ENCODE peak calls at places on chromosomes 12 and 14, in four cellular contexts. O is K562, V is WTC11, D is SK-N-SH. K is an unnamed sample.

GRCh38 chr12:95848575-95849388 is 10.0 kb upstream of the SNRPF start:
- DNase-seq in O (no peak), D (peak; percentile 47), V (no peak), K (peak; percentile 51)

GRCh38 chr12:52090291-52090690 is 10.8 kb downstream of the SMIM41 start:
- DNase-seq in D (peak; percentile 8), O (peak; percentile 3), V (no peak), K (no peak)

GRCh38 chr12:123721245-123721644 is 9.1 kb downstream of the ATP6V0A2 start:
- DNase-seq in O (no peak), V (no peak), D (no peak), K (peak; percentile 9)

GRCh38 chr14:22264759-22265158 is 324.3 kb downstream of the DAD1 start:
- DNase-seq in V (no peak), O (no peak), D (no peak), K (no peak)

GRCh38 chr14:99755068-99755405 is 38.2 kb upstream of the EML1 start:
- DNase-seq in D (no peak), V (no peak), O (no peak), K (no peak)

GRCh38 chr14:102490456-102490855 is 19.1 kb downstream of the ANKRD9 start:
- DNase-seq in O (no peak), D (peak; percentile 30), V (no peak), K (no peak)

GRCh38 chr14:104082807-104083206 is 2.7 kb upstream of the ASPG start:
- DNase-seq in D (peak; percentile 39), O (no peak), V (no peak), K (no peak)

GRCh38 chr12:42039146-42039545 is 105.5 kb downstream of the GXYLT1 start:
- DNase-seq in O (no peak), V (no peak), D (no peak), K (no peak)

GRCh38 chr12:22700126-22700525 is 75.2 kb downstream of the ETNK1 start:
- DNase-seq in D (no peak), V (no peak), O (no peak), K (no peak)

GRCh38 chr14:90664911-90665695 is 151.1 kb downstream of the TTC7B start:
- DNase-seq in D (no peak), V (no peak), O (no peak), K (no peak)

GRCh38 chr12:10065241-10065640 is 33.5 kb downstream of the CLEC1A start:
- DNase-seq in D (no peak), V (no peak), O (no peak), K (no peak)

GRCh38 chr12:55718650-55719275 is 1.4 kb upstream of the RDH5 start:
- DNase-seq in D (no peak), O (no peak), V (no peak), K (no peak)

GRCh38 chr12:52156757-52157565 is 34.9 kb downstream of the KRT80 start:
- DNase-seq in V (peak; percentile 94), O (peak; percentile 86), D (peak; percentile 92), K (peak; percentile 41)

GRCh38 chr12:131415781-131416180 is 295.1 kb upstream of the SFSWAP start:
- DNase-seq in D (peak; percentile 49), O (peak; percentile 96), V (no peak), K (no peak)

GRCh38 chr12:76713130-76713529 is 50.8 kb upstream of the ZDHHC17 start:
- DNase-seq in O (no peak), D (no peak), V (peak; percentile 21), K (peak; percentile 16)

GRCh38 chr12:84638811-84639368 is 273.7 kb downstream of the SLC6A15 start:
- DNase-seq in V (no peak), D (no peak), O (no peak), K (no peak)

GRCh38 chr12:46242569-46242968 is 26.3 kb downstream of the SLC38A1 start:
- DNase-seq in V (no peak), D (no peak), O (no peak), K (no peak)

GRCh38 chr12:79023261-79023660 is 158.7 kb downstream of the SYT1 start:
- DNase-seq in D (peak; percentile 1), O (no peak), V (no peak), K (no peak)

GRCh38 chr14:37779480-37779879 is 184.1 kb downstream of the TTC6 start:
- DNase-seq in V (no peak), O (no peak), D (no peak), K (no peak)

GRCh38 chr14:37776791-37777499 is 181.5 kb downstream of the TTC6 start:
- DNase-seq in O (no peak), V (no peak), D (no peak), K (peak; percentile 39)

GRCh38 chr14:37778135-37778943 is 182.9 kb downstream of the TTC6 start:
- DNase-seq in D (no peak), O (no peak), V (no peak), K (no peak)
- TF ChIP-seq FOXJ3 in D (no peak), O (no peak), V (no peak), K (no peak)

GRCh38 chr12:57188090-57188425 is 28.5 kb upstream of the NXPH4 start:
- DNase-seq in V (no peak), D (no peak), O (no peak), K (no peak)

GRCh38 chr12:57191410-57191809 is 25.2 kb upstream of the NXPH4 start:
- DNase-seq in O (no peak), D (no peak), V (no peak), K (no peak)

GRCh38 chr12:57190821-57191220 is 25.8 kb upstream of the NXPH4 start:
- DNase-seq in D (no peak), V (no peak), O (no peak), K (no peak)

GRCh38 chr12:57187222-57188089 is 29.1 kb upstream of the NXPH4 start:
- DNase-seq in D (no peak), V (no peak), O (no peak), K (no peak)

DNA sequence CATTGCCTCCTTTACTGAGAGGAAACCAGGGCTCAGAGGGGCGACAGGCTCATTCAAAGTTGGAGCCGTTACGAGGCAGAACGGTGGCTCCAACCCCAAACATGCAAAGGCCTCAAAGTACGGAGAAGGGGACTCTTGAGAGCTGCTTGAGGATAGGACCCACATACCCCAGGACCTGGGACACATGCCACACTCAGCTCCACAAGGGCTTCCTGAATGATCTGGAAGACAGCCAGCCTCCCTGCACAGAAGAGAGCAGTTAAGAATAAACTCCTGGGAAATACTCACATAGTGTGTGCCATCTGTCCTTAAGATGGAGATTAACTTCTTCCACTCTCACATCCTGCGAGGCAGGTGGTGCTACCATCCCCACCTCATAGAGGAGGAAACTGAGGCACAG is 26.6 kb upstream of the NXPH4 start:
- DNase-seq in D (no peak), O (no peak), V (no peak), K (no peak)
- TF ChIP-seq FOXJ3 in D (no peak), O (no peak), V (no peak), K (no peak)

GRCh38 chr12:113762849-113763816 is 203.0 kb downstream of the RBM19 start:
- DNase-seq in O (no peak), V (no peak), D (peak; percentile 53), K (no peak)

GRCh38 chr12:113768850-113769249 is 197.3 kb downstream of the RBM19 start:
- DNase-seq in O (no peak), V (no peak), D (no peak), K (no peak)

GRCh38 chr12:113769322-113769721 is 196.8 kb downstream of the RBM19 start:
- DNase-seq in V (no peak), D (no peak), O (no peak), K (no peak)

GRCh38 chr12:113766880-113767878 is 198.9 kb downstream of the RBM19 start:
- DNase-seq in D (no peak), V (no peak), O (no peak), K (peak; percentile 49)

GRCh38 chr12:113766133-113766879 is 199.8 kb downstream of the RBM19 start:
- DNase-seq in O (no peak), D (peak; percentile 77), V (peak; percentile 34), K (peak; percentile 87)
- TF ChIP-seq FOXJ3 in O (no peak), D (no peak), V (no peak), K (no peak)

GRCh38 chr12:25436206-25436912 is 116.7 kb downstream of the LMNTD1 start:
- DNase-seq in D (peak; percentile 64), O (peak; percentile 18), V (no peak), K (peak; percentile 49)
- TF ChIP-seq FOXJ3 in D (no peak), O (no peak), V (no peak), K (no peak)

DNA sequence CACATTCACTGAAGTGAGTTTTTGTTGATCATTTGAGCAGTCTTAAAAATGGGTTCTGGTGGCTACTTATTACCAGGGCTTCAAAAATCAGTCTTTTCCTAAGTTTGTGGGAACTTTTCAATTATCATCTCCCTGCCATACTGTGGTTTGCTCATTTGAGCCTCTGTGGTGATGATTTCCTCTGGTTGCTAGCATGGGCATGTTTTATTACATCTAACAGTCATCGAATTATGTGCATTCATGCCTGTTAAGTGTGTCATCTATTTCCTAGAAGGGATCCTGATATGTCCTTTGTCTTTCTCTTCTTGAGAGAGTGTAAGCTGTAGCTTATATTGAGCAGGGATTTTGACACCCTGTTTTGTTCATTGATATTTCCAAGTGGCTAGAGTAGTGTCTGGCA is 116.8 kb downstream of the WIF1 start:
- DNase-seq in D (no peak), V (no peak), O (no peak), K (no peak)
- TF ChIP-seq FOXJ3 in D (no peak), V (no peak), O (no peak), K (no peak)

GRCh38 chr12:24705741-24706358 is 243.1 kb downstream of the BCAT1 start:
- DNase-seq in D (no peak), O (no peak), V (no peak), K (no peak)
- TF ChIP-seq FOXJ3 in D (no peak), O (no peak), V (no peak), K (no peak)

GRCh38 chr12:50839032-50839431 is 3.7 kb upstream of the TMPRSS12 start:
- DNase-seq in V (no peak), D (no peak), O (no peak), K (no peak)

GRCh38 chr12:50845021-50845647 is 2.4 kb downstream of the TMPRSS12 start:
- DNase-seq in V (no peak), O (peak; percentile 9), D (no peak), K (no peak)

GRCh38 chr12:50840809-50841487 is 1.8 kb upstream of the TMPRSS12 start:
- DNase-seq in D (no peak), V (no peak), O (no peak), K (no peak)

GRCh38 chr12:50841654-50842531 is 833 bp upstream of the TMPRSS12 start:
- DNase-seq in D (no peak), O (no peak), V (no peak), K (no peak)

DNA sequence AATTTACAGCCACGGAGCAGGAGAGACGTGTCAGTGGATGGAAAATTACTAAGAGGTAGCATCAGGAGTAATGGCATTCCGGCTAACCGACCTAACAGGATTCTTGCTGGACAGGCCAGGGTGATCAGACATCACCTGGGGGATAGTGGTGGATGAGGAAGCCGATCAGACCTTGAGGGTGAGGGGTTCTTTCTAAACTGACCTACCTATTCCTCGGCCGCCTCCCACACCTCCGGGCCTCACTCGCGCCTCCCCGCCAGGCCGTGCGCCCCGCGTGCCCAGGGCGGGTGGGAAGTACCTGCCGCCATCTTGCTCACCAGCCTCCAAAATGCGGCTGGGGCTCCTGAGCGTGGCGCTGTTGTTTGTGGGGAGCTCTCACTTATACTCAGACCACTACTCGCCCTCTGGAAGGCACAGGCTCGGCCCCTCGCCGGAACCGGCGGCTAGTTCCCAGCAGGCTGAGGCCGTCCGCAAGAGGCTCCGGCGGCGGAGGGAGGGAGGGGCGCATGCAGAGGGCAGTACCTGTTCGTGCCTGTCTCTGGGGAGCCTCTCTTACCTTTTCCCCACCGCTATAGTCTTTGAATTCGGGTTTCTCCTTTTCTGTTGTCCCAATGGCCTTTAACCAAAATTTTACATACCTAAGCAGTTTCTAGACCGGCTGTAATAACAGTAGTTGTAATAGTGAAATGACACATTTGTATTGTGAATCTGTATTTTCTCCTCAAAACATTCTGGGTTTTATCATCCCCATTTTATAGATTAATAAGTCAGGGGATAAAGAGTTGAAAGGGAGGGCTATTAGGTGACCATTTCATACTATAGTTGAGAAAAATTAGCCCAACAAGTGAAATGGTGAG is at the start of gene TMPRSS12:
- DNase-seq in D (no peak), V (peak; percentile 85), O (no peak), K (no peak)
- TF ChIP-seq FOXJ3 in D (no peak), V (no peak), O (no peak), K (no peak)

GRCh38 chr12:20429876-20430275 is 61.5 kb downstream of the PDE3A start:
- DNase-seq in D (no peak), O (no peak), V (no peak), K (no peak)
- TF ChIP-seq FOXJ3 in D (no peak), O (no peak), V (no peak), K (no peak)

K was measured in HepG2.